ENCODE peak calls at places on chromosomes 6 and 20, in four cellular contexts. Z is DND-41, K is heart right ventricle, F is GM23338. G is an unnamed sample.

GRCh38 chr6:44641344-44641743 is 253.8 kb downstream of the CDC5L start:
- DNase-seq in F (no peak), Z (no peak), K (no peak), G (no peak)

GRCh38 chr6:112841553-112842337 is 494.6 kb downstream of the RFPL4B start:
- DNase-seq in Z (no peak), F (no peak), K (no peak), G (no peak)

GRCh38 chr6:37501632-37502466 is 2.2 kb upstream of the CCDC167 start:
- DNase-seq in K (no peak), F (no peak), Z (peak), G (no peak)

GRCh38 chr20:37464173-37464572 is 56.9 kb upstream of the NNAT start:
- DNase-seq in K (no peak), F (no peak), Z (no peak), G (no peak)

GRCh38 chr20:55116598-55116997 is 641.2 kb downstream of the DOK5 start:
- DNase-seq in F (no peak), Z (no peak), K (no peak), G (no peak)

GRCh38 chr20:24782801-24783630 is 166.1 kb upstream of the CST7 start:
- DNase-seq in Z (peak), K (no peak), F (peak), G (peak)

GRCh38 chr20:37846573-37846972 is 56.4 kb upstream of the VSTM2L start:
- DNase-seq in F (peak), Z (no peak), K (no peak), G (no peak)

GRCh38 chr6:54084234-54084633 is 27.0 kb upstream of the MLIP start:
- DNase-seq in F (no peak), K (no peak), Z (no peak), G (no peak)

GRCh38 chr6:72816022-72816421 is 194.2 kb downstream of the KCNQ5 start:
- DNase-seq in F (no peak), Z (no peak), K (no peak), G (no peak)

GRCh38 chr6:69835414-69836179 is 30.8 kb upstream of the COL19A1 start:
- DNase-seq in F (peak), Z (peak), K (no peak), G (peak)

GRCh38 chr6:110102411-110102810 is 77.1 kb downstream of the WASF1 start:
- DNase-seq in K (no peak), Z (no peak), F (no peak), G (no peak)

GRCh38 chr6:117396228-117396627 is 29.5 kb downstream of the ROS1 start:
- DNase-seq in Z (no peak), K (no peak), F (no peak), G (no peak)

GRCh38 chr6:117401799-117402198 is 23.9 kb downstream of the ROS1 start:
- DNase-seq in Z (no peak), K (no peak), F (no peak), G (no peak)

GRCh38 chr6:117397536-117398227 is 28.1 kb downstream of the ROS1 start:
- DNase-seq in F (no peak), K (no peak), Z (no peak), G (no peak)

GRCh38 chr6:117399126-117399525 is 26.6 kb downstream of the ROS1 start:
- DNase-seq in Z (no peak), K (no peak), F (no peak), G (no peak)

GRCh38 chr6:117399924-117400323 is 25.8 kb downstream of the ROS1 start:
- DNase-seq in K (no peak), Z (no peak), F (peak), G (no peak)
- TF ChIP-seq CTCF in K (peak), Z (peak), F (peak), G (peak)

GRCh38 chr6:29255530-29255929 is 46.0 kb upstream of the OR14J1 start:
- DNase-seq in Z (no peak), F (no peak), K (no peak), G (no peak)
- H3K4me3 ChIP-seq in Z (no peak), F (no peak), K (no peak), G (no peak)

DNA sequence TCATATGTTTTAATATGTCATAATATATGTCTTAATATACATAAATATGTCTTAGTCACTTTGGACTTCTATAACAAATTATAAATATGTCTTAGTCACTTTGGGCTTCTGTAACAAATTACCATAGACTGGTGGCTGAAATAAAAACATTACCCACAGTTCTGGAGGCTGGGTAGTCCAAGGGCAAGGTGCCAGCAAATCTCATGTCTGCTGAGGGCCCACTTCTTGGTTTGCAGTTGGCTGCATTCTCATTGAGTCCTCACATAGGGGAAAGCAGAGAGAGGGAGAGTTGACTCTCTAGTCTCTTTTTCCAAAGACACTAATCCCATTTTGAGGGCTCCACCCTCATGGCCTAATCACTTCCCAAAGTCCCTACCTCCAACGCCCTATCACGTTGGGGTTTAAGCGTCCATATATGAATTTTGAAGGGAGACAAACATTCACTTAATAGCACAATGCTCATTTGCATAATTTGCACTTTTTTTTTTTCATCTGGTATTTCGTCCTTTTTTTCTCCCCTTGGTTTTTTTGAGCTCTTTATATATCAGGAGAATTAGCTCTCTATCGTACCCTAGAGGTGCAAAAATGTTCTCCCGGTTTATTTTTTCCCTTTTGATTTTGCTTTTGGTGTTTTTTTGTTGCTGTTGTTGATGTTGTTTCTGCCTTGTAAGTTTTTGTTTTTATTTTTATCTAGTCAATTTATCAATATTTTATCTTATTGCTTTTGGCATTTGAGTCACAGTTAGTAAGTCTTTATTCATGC is 266.4 kb downstream of the PLCB1 start:
- DNase-seq in F (peak), Z (no peak), K (no peak), G (no peak)
- TF ChIP-seq CTCF in F (peak), Z (peak), K (no peak), G (no peak)

GRCh38 chr6:35511980-35512379 is 716 bp downstream of the TULP1 start:
- DNase-seq in Z (no peak), F (peak), K (no peak), G (no peak)
- H3K4me3 ChIP-seq in Z (no peak), F (peak), K (no peak), G (peak)

DNA sequence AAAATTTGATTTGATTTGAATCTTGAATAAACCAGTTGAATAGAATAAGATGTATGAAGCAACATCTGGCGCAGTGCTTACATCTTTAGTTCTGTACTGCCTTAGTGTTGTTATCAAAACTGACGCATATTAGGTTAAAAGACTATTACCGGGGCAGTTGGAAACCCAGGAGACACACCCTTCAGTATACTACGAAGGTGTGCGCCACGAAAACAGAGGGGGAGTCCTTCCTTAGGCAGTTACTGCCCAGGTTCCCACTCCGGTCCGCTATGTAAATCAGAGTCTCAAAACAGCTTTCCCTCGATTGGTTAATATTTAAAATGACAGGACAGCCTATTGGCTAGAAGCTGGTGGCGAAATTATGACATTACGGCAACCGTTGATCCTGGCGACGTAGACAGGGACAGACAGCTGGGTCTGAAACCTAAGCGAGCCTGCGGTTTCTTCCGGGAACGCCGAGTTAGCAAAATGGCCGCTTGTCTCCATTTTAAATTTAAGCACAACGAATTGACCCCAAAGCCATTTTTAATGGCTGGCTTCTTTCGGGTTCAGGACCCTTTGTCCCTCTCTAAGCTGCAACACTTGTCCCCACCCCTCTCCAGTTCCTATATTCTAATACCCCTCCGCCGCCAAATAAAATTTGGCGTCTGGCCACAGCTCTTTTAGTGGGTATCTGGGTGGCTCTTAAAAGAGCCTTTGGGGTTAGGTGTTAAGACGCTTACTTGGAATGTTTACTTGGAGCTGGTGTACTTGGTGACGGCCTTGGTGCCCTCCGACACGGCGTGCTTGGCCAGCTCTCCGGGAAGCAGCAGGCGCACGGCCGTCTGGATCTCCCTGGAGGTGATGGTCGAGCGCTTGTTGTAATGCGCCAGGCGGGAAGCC is 35.8 kb downstream of the HFE start:
- DNase-seq in F (peak), Z (peak), K (peak), G (peak)
- TF ChIP-seq CTCF in F (no peak), Z (peak), K (no peak), G (no peak)

GRCh38 chr6:9520417-9521151 is 894.3 kb downstream of the TFAP2A start:
- DNase-seq in K (no peak), Z (no peak), F (no peak), G (peak)

GRCh38 chr6:9523462-9523861 is 891.4 kb downstream of the TFAP2A start:
- DNase-seq in F (no peak), K (no peak), Z (no peak), G (peak)

GRCh38 chr6:9518433-9518832 is 896.4 kb downstream of the TFAP2A start:
- DNase-seq in Z (no peak), F (no peak), K (no peak), G (no peak)

GRCh38 chr6:9522101-9522500 is 892.8 kb downstream of the TFAP2A start:
- DNase-seq in K (no peak), Z (no peak), F (no peak), G (no peak)

DNA sequence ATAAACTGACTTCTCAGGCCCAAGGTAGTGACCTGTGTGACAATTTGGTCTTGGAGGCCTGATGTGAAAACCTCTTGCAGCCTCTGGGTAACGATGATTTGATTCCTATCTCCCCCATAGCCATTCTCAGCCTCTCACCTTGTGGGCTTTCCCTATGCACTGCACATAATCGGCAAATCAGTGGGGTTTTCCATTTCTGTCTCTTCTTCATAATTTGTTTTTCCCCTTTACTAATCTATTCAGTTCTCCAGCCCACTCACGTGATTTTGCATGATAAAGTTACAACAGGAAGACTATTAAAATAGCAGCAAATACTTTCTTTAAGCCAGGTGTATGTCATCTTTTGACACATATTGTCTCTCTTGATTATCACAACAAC is 893.7 kb downstream of the TFAP2A start:
- DNase-seq in F (no peak), K (no peak), Z (no peak), G (no peak)
- H3K4me3 ChIP-seq in F (no peak), K (no peak), Z (no peak), G (no peak)

DNA sequence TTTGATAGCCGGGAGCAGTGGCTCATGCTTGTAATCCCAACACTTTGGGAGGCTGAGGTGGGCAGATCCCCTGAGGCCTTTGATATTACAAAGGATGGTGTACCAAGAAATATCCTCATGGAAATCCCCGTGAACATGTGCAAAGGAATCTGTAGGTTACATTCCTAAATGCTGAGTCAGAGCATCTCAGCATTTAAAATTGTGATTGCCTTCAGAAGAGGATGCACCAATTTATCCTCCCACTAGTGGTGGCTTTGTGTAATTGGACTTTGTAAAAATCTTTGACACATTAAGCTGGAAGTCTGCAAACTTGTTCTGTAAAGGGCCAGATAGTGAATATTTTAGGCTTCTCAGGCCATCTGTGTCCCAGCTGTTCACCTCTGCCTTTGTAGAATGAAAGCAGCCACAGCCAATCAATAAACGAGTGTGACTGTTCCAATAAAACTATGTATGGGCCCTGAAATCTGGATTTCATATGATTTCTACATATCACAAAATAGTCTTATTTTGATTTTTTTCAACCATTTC is 11.8 kb downstream of the TMEM14B start:
- DNase-seq in K (no peak), F (peak), Z (no peak), G (peak)
- TF ChIP-seq CTCF in K (peak), F (peak), Z (peak), G (peak)

GRCh38 chr20:32761831-32762753 is at the start of gene DNMT3B:
- DNase-seq in Z (peak), K (peak), F (peak), G (no peak)
- H3K4me3 ChIP-seq in Z (peak), K (peak), F (peak), G (peak)

GRCh38 chr20:22402550-22402949 is 181.8 kb downstream of the FOXA2 start:
- DNase-seq in Z (no peak), F (no peak), K (no peak), G (no peak)

GRCh38 chr20:22404609-22405170 is 179.7 kb downstream of the FOXA2 start:
- DNase-seq in Z (no peak), K (no peak), F (no peak), G (no peak)

GRCh38 chr20:22403860-22404608 is 180.3 kb downstream of the FOXA2 start:
- DNase-seq in F (peak), K (no peak), Z (no peak), G (no peak)

GRCh38 chr20:22400440-22400839 is 183.9 kb downstream of the FOXA2 start:
- DNase-seq in K (no peak), Z (no peak), F (no peak), G (no peak)

DNA sequence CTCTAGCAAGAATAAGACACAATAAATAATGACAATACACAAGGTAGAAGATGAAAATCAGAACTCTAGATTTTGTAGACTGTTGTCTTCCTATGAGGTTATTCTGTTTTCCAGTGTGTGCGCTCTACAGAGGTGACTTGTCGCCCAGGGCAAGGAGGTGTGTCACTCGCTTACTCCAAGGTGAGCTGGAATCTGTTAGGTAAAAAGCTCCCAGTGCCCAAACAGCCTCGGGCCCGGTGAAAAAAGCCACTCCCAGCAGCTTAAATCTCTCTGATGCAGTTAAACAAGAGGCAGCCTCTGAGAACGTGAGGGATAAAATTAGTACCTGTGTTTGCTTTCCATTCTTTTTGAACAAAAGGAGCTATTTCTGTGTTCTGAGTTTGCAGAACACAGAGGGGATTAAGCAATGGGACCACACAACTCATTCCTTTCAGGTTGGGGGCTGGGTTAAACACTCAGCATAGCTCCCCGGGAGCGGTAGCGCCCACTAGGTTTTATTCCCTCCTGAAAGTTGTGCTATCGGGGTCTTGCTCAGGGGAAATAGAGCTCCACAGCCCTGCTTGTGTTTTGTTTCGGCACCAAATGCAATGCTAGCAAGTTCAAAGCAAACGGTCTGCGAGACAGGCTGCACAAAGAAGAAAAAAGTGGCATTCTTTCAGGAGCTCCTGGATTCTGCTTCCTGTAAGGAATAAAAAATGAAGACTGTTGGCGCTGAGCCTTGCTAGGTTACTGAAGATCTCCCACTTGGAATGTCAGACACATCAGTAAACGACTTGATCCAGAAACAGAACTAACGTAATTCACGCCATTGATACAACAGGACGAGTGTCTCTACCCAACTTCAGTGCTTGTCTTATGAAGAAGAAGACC is 181.1 kb downstream of the FOXA2 start:
- DNase-seq in F (peak), K (no peak), Z (no peak), G (no peak)
- TF ChIP-seq CTCF in F (no peak), K (no peak), Z (no peak), G (no peak)